ENCODE peak calls at places on chromosome 22, in eight cellular contexts. J is breast epithelium, G is mucosa of descending colon, S is mesendoderm, H is cardiac muscle cell, Q is H9, I is tibial artery, Z is pancreas. A is an unnamed sample.

GRCh38 chr22:17974703-17975372 is 49.5 kb downstream of the MICAL3 start:
- DNase-seq in S (no peak), J (no peak), G (no peak), Z (no peak), Q (no peak), H (no peak), I (no peak), A (no peak)

GRCh38 chr22:25110846-25111578 is 88.6 kb upstream of the CRYBB3 start:
- DNase-seq in S (peak; percentile 97), Z (peak; percentile 78), H (peak; percentile 88), G (peak; percentile 75), I (peak; percentile 66), Q (peak; percentile 89), J (peak; percentile 83), A (peak; percentile 52)

GRCh38 chr22:34278121-34278520 is 357.8 kb upstream of the LARGE1 start:
- DNase-seq in S (peak; percentile 88), Z (no peak), G (no peak), H (no peak), Q (no peak), I (no peak), J (no peak), A (no peak)

GRCh38 chr22:28950567-28951411 is 67.4 kb downstream of the ZNRF3 start:
- DNase-seq in S (no peak), H (no peak), Q (no peak), G (no peak), J (no peak), Z (no peak), I (no peak), A (no peak)

GRCh38 chr22:45009881-45010531 is at the start of gene PHF21B:
- DNase-seq in Z (peak; percentile 25), Q (peak; percentile 82), S (peak; percentile 86), G (peak; percentile 15), I (no peak), H (peak; percentile 62), J (no peak), A (peak; percentile 45)

GRCh38 chr22:48428556-48429371 is 1398.9 kb downstream of the BRD1 start:
- DNase-seq in I (no peak), Z (no peak), G (no peak), J (no peak), S (peak; percentile 86), Q (no peak), H (no peak), A (no peak)

GRCh38 chr22:19770349-19771220 is 10.0 kb downstream of the TBX1 start:
- DNase-seq in Z (no peak), Q (no peak), S (no peak), I (no peak), J (no peak), G (no peak), H (no peak), A (no peak)

GRCh38 chr22:35023692-35024363 is 42.1 kb upstream of the ISX start:
- DNase-seq in Z (peak; percentile 26), H (peak; percentile 55), J (peak; percentile 27), Q (peak; percentile 86), G (peak; percentile 91), S (peak; percentile 85), I (peak; percentile 45), A (peak; percentile 49)

GRCh38 chr22:46582281-46582811 is 37.8 kb upstream of the GRAMD4 start:
- DNase-seq in G (peak; percentile 83), J (no peak), I (no peak), H (no peak), Q (peak; percentile 23), S (no peak), Z (no peak), A (no peak)

GRCh38 chr22:26551568-26551967 is 38.4 kb downstream of the TPST2 start:
- DNase-seq in Q (no peak), G (no peak), H (no peak), Z (no peak), I (no peak), S (no peak), J (no peak), A (no peak)

GRCh38 chr22:48102581-48102980 is 1340.1 kb downstream of the TBC1D22A start:
- DNase-seq in G (no peak), S (no peak), J (no peak), I (no peak), H (no peak), Z (no peak), Q (peak; percentile 3), A (no peak)

GRCh38 chr22:32991353-32992115 is 66.6 kb downstream of the SYN3 start:
- DNase-seq in S (no peak), I (peak; percentile 79), Z (no peak), J (no peak), G (no peak), H (peak; percentile 12), Q (no peak), A (no peak)

GRCh38 chr22:47294222-47294532 is 531.7 kb downstream of the TBC1D22A start:
- DNase-seq in I (peak; percentile 35), J (no peak), H (peak; percentile 48), G (no peak), Z (no peak), S (no peak), Q (no peak), A (no peak)

GRCh38 chr22:32858121-32858703 is 56.7 kb downstream of the TIMP3 start:
- DNase-seq in I (no peak), J (no peak), H (no peak), Q (no peak), S (no peak), Z (no peak), G (no peak), A (no peak)

GRCh38 chr22:39097098-39098020 is at the start of gene APOBEC3H:
- DNase-seq in J (peak; percentile 59), Z (no peak), G (no peak), S (no peak), Q (no peak), H (peak; percentile 6), I (no peak), A (peak; percentile 41)
- H3K4me1 ChIP-seq in J (no peaks in the 10 kb centered on the region), Z (no peaks in the 10 kb centered on the region), G (no peaks in the 10 kb centered on the region), S (peaks cover 6% of the 10 kb centered on the region), Q (no peaks in the 10 kb centered on the region), H (peaks cover 7% of the 10 kb centered on the region), I (peaks cover 4% of the 10 kb centered on the region), A (no peaks in the 10 kb centered on the region)

GRCh38 chr22:23220485-23221350 is 40.4 kb downstream of the BCR start:
- DNase-seq in J (no peak), G (peak; percentile 46), I (no peak), H (peak; percentile 75), Q (no peak), Z (no peak), S (no peak), A (peak; percentile 52)
- H3K4me1 ChIP-seq in J (peaks cover 14% of the 10 kb centered on the region), G (peaks cover 56% of the 10 kb centered on the region), I (peaks cover 83% of the 10 kb centered on the region), H (peaks cover 38% of the 10 kb centered on the region), Q (peaks cover 25% of the 10 kb centered on the region), Z (peaks cover 17% of the 10 kb centered on the region), S (peaks cover 45% of the 10 kb centered on the region), A (peaks cover 95% of the 10 kb centered on the region)

GRCh38 chr22:40046126-40046525 is 51.4 kb downstream of the FAM83F start:
- DNase-seq in I (no peak), G (no peak), Q (no peak), S (no peak), J (no peak), H (no peak), Z (no peak), A (no peak)
- H3K4me1 ChIP-seq in I (peaks cover 31% of the 10 kb centered on the region), G (peaks cover 13% of the 10 kb centered on the region), Q (peaks cover 4% of the 10 kb centered on the region), S (no peaks in the 10 kb centered on the region), J (peaks cover 13% of the 10 kb centered on the region), H (peaks cover 5% of the 10 kb centered on the region), Z (peaks cover 4% of the 10 kb centered on the region), A (peaks cover 3% of the 10 kb centered on the region)

GRCh38 chr22:36244522-36245391 is 5.4 kb upstream of the APOL2 start:
- DNase-seq in J (no peak), H (peak; percentile 91), I (peak; percentile 67), S (no peak), Q (peak; percentile 1), G (no peak), Z (no peak), A (peak; percentile 51)

GRCh38 chr22:36246718-36247117 is 6.2 kb upstream of the APOL1 start:
- DNase-seq in I (no peak), Q (no peak), Z (no peak), J (no peak), S (no peak), G (no peak), H (no peak), A (no peak)

GRCh38 chr22:36249160-36249559 is 3.8 kb upstream of the APOL1 start:
- DNase-seq in Z (no peak), S (peak; percentile 25), H (no peak), J (no peak), G (no peak), Q (no peak), I (no peak), A (no peak)

GRCh38 chr22:36243996-36244395 is 4.7 kb upstream of the APOL2 start:
- DNase-seq in J (no peak), G (no peak), Q (peak; percentile 4), S (no peak), I (no peak), H (no peak), Z (no peak), A (no peak)

DNA sequence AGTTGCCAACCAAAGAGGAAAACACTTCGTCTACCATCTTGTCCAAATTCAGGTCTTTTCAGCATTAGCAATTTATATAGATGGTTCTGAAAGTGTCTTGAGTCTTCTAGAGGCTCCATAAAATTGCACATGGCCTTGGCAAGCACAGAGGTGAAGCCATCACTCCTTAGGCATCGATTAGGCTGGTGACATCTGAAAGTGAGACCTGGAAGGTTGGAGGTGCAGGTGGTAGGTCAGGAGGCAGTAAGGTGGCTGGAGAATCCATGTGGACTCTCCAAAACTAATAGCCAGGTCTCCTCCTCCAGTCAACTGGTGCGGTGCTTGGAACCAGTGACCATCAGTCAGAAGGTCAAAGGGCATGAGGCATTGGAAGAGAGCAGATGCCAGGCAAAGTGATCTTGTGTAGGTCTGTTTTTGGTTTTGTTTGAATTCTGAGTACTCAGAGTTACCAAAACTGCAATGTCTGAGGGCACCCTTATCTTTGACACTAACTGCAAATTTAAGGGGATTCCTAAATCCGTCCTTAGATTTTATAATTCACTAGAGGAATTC is 6.6 kb upstream of the APOL2 start:
- DNase-seq in H (no peak), I (no peak), Q (peak; percentile 3), J (no peak), G (no peak), Z (no peak), S (no peak), A (no peak)
- H3K4me1 ChIP-seq in H (no peaks in the 10 kb centered on the region), I (peaks cover 19% of the 10 kb centered on the region), Q (no peaks in the 10 kb centered on the region), J (peaks cover 8% of the 10 kb centered on the region), G (no peaks in the 10 kb centered on the region), Z (no peaks in the 10 kb centered on the region), S (no peaks in the 10 kb centered on the region), A (peaks cover 24% of the 10 kb centered on the region)

DNA sequence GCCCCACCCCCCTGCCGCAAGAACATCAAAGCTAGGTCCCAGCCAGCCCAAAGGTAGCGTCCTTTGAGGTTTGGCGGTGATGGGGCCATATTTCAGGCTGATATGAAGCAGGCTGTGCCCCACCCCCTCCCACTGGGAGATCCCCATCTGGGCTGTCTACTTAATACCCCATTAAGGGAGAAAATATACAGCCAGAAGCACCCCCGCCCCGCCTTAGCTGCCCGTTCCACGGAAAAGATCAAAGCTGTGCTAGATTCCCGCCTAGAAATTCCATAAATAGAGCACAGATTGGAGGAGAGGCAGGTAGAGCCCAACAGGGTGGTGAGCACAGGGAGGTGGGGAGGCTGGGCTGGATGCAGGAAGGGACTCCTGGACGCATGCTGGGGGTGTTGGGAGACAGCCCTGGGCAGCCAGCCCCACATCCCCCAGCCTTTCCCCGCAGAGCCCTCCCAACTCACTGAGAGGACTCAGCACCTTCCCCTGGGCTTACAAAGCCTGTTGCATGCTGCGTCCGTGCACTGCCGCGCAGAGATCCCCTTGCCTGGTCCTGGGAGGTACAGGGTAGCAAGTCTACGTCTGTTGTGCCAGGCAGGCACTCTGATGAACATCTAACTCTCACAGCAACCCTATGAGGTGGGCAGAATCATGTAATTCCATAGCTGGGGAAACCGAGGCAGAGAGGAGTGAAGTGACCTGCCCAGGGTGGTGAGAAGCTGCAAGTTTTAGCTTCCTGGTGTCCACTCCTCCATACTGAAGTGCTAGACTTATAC is 33.8 kb upstream of the TCF20 start:
- DNase-seq in I (no peak), Q (no peak), Z (no peak), J (no peak), G (no peak), H (no peak), S (no peak), A (no peak)
- H3K4me1 ChIP-seq in I (peaks cover 12% of the 10 kb centered on the region), Q (peaks cover 11% of the 10 kb centered on the region), Z (no peaks in the 10 kb centered on the region), J (no peaks in the 10 kb centered on the region), G (peaks cover 32% of the 10 kb centered on the region), H (peaks cover 36% of the 10 kb centered on the region), S (peaks cover 21% of the 10 kb centered on the region), A (peaks cover 6% of the 10 kb centered on the region)

A was measured in heart left ventricle.